ENCODE peak calls at places on chromosomes 1 and 21, in ten cellular contexts. N, P, Z, H, S, Q, J, T, M and V are unnamed samples.

GRCh38 chr21:38631171-38631570 is 132.9 kb upstream of the ERG start:
- DNase-seq in N (no peak), P (no peak), Z (no peak), H (no peak), S (peak), Q (no peak), J (no peak), T (no peak), M (no peak), V (no peak)

GRCh38 chr1:8083739-8084484 is 57.8 kb upstream of the ERRFI1 start:
- DNase-seq in N (no peak), P (no peak), Z (no peak), H (peak), S (no peak), Q (peak), J (peak), T (no peak), M (no peak), V (peak)

GRCh38 chr1:63705058-63705457 is 68.8 kb upstream of the ROR1 start:
- DNase-seq in N (no peak), P (no peak), Z (no peak), H (no peak), S (no peak), Q (no peak), J (no peak), T (no peak), M (no peak), V (no peak)

GRCh38 chr1:159040893-159041724 is 31.4 kb downstream of the IFI16 start:
- DNase-seq in N (no peak), P (no peak), Z (no peak), H (no peak), S (no peak), Q (no peak), J (no peak), T (no peak), M (no peak), V (no peak)

GRCh38 chr1:63902844-63903589 is 129.2 kb downstream of the ROR1 start:
- DNase-seq in N (no peak), P (no peak), Z (no peak), H (no peak), S (no peak), Q (no peak), J (no peak), T (no peak), M (no peak), V (no peak)

GRCh38 chr1:224528900-224529299 is 87.2 kb upstream of the CNIH3 start:
- DNase-seq in N (no peak), P (no peak), Z (no peak), H (peak), S (peak), Q (no peak), J (no peak), T (no peak), M (no peak), V (peak)

GRCh38 chr1:150507912-150508864 is at the start of gene ECM1:
- DNase-seq in N (no peak), P (no peak), Z (no peak), H (peak), S (peak), Q (no peak), J (no peak), T (no peak), M (no peak), V (peak)

GRCh38 chr1:77673030-77673429 is 9.4 kb downstream of the ZZZ3 start:
- DNase-seq in N (no peak), P (no peak), Z (no peak), H (no peak), S (no peak), Q (no peak), J (no peak), T (no peak), M (no peak), V (no peak)

GRCh38 chr1:20430355-20431290 is 55.4 kb downstream of the CAMK2N1 start:
- DNase-seq in N (peak), P (peak), Z (no peak), H (no peak), S (no peak), Q (peak), J (peak), T (peak), M (peak), V (no peak)

GRCh38 chr1:38217316-38217715 is 170.7 kb upstream of the POU3F1 start:
- DNase-seq in N (no peak), P (no peak), Z (no peak), H (no peak), S (no peak), Q (no peak), J (no peak), T (no peak), M (no peak), V (no peak)

GRCh38 chr1:45913183-45913924 is 109.9 kb downstream of the MAST2 start:
- DNase-seq in N (no peak), P (no peak), Z (no peak), H (peak), S (peak), Q (no peak), J (no peak), T (no peak), M (no peak), V (peak)

GRCh38 chr1:81142099-81142776 is 658.5 kb upstream of the ADGRL2 start:
- DNase-seq in N (no peak), P (no peak), Z (no peak), H (peak), S (peak), Q (no peak), J (no peak), T (no peak), M (no peak), V (peak)

GRCh38 chr1:24864409-24864808 is 65.7 kb downstream of the RUNX3 start:
- DNase-seq in N (no peak), P (no peak), Z (peak), H (no peak), S (no peak), Q (no peak), J (peak), T (no peak), M (no peak), V (no peak)

GRCh38 chr1:10755977-10756521 is 40.4 kb downstream of the CASZ1 start:
- DNase-seq in N (peak), P (no peak), Z (no peak), H (no peak), S (no peak), Q (no peak), J (peak), T (peak), M (no peak), V (no peak)

GRCh38 chr1:181936768-181937581 is 124.5 kb downstream of the ZNF648 start:
- DNase-seq in N (peak), P (peak), Z (no peak), H (peak), S (no peak), Q (peak), J (peak), T (no peak), M (peak), V (no peak)

GRCh38 chr1:17340358-17340757 is 31.6 kb upstream of the PADI6 start:
- DNase-seq in N (no peak), P (no peak), Z (no peak), H (peak), S (no peak), Q (no peak), J (no peak), T (no peak), M (no peak), V (no peak)

GRCh38 chr1:112869895-112870294 is 86.1 kb downstream of the SLC16A1 start:
- DNase-seq in N (no peak), P (no peak), Z (no peak), H (no peak), S (no peak), Q (no peak), J (no peak), T (no peak), M (no peak), V (no peak)

GRCh38 chr1:239765163-239765562 is 326.5 kb upstream of the FMN2 start:
- DNase-seq in N (no peak), P (no peak), Z (no peak), H (no peak), S (no peak), Q (no peak), J (no peak), T (no peak), M (no peak), V (no peak)

GRCh38 chr21:35294231-35294898 is 245.3 kb upstream of the RUNX1 start:
- DNase-seq in N (no peak), P (no peak), Z (no peak), H (peak), S (no peak), Q (no peak), J (no peak), T (no peak), M (no peak), V (no peak)

GRCh38 chr21:31566061-31566460 is 93.4 kb upstream of the SOD1 start:
- DNase-seq in N (no peak), P (no peak), Z (no peak), H (no peak), S (no peak), Q (no peak), J (no peak), T (no peak), M (no peak), V (no peak)
- TF ChIP-seq CTCF in N (no peak), P (peak), Z (peak), H (peak), S (no peak), Q (no peak), J (peak), T (no peak), M (peak), V (no peak)

DNA sequence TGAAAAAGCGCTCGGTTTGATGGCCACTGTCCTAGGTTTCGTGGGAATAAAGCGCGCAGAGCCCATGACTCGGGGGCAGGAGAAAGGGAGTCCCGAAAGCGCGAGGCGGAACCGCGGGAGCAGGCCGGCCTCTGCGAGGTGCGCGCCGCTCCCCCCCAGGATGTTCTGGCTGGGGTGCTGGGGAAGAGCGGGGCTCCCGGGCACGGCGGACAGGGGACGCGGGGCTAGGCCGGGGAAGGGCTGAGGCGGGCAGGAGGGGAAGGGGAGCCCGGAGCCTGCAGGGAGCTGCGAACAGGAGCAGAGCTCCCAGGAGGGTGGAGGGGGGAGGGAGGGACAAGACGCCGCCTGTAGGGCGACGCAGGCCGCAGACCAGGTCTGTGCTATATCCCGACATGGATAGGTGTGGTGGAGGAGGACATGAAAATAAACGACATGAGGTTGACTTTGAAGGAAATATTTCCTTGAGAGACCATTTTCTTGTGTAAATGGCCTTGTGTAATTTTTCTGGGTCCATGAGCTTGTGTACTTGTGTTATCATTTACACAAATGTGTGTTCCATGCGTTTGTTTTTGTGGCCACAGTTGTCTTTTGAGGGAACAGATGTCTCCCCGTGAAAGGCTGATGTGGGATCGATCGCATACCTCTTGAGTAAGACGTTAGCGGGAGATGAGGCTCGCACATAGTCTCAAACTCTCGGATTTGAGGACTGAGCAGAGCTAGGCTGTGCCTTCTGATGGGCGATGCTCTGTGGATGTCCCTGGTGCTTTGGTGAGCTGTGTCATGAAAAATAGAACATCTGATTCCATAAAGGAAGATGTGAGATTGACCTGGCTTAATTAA is 1.3 kb downstream of the PCNT start:
- DNase-seq in N (peak), P (peak), Z (no peak), H (peak), S (no peak), Q (peak), J (peak), T (peak), M (peak), V (peak)
- TF ChIP-seq CTCF in N (peak), P (no peak), Z (peak), H (peak), S (peak), Q (no peak), J (peak), T (no peak), M (peak), V (peak)

DNA sequence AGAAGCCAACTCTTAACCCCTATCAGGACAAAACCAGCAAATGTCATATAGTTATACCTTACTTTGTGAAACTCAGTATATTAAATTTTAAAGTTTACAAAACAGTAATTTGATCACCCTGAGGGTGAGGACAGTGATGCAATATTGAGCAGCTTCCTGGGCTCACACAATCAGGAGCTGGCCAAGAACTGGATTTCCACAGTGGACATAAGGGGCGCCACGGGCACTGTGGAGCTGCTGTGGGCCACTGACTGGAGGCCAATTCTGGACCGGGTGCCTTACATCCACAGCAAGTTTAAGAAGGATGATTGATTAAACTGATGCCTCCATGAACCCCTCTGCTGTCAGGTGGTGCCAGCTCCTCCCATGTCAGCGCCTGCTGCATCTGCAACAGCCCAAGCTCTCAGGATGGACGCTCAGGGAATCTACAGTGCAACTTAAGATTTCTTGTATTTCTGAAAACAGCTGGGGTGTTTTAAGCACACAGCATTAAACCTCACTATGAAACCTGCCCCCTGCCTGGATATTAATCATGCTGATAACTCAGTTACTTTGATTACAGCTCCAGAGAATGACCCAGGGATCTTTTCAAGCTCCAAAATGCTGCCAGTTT is 55.9 kb downstream of the TOR3A start:
- DNase-seq in N (no peak), P (no peak), Z (no peak), H (no peak), S (no peak), Q (no peak), J (no peak), T (no peak), M (no peak), V (no peak)
- TF ChIP-seq CTCF in N (no peak), P (no peak), Z (no peak), H (no peak), S (no peak), Q (no peak), J (no peak), T (no peak), M (no peak), V (no peak)

DNA sequence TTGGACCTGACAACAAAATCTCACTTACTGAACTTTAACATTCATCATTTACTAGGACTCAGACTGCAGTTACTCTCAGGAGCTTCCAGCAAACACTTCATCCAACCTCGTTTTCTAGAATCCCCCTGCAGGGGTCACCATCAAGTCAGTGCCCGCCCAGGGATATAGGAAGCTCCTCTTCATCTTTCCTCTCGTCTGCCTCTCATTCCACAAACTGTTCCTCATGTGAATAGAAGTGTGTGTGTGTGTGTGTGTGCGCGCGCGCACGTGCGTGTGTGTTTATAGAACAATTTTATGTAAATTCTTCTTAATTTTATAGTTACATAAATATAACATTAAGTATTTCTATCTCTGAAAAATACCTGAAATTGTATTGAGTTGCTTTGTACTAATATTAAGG is 21.8 kb upstream of the ABCD3 start:
- DNase-seq in N (no peak), P (peak), Z (no peak), H (no peak), S (no peak), Q (peak), J (no peak), T (no peak), M (no peak), V (no peak)
- TF ChIP-seq CTCF in N (no peak), P (peak), Z (no peak), H (no peak), S (peak), Q (no peak), J (peak), T (no peak), M (peak), V (peak)

DNA sequence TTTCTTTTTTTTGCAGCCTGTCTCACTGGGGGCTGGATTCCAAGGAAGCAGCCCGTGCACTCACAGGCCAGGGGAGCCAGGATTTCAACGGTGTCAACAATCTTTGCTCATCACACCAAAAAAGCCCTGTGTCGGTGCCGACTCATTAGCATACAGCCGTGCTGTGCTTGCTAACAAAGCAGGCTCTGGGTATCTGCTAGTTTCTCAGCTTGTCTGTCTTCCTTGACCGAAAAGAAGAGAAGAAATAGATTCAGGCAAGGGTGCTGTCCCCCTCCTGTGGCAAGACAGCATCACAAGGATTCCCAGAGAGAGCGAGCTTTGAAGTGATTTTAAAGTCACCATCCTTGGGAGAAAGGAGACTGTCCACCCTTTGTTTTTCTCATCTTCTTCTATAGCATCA is 214.7 kb downstream of the SDCCAG8 start:
- DNase-seq in N (no peak), P (no peak), Z (no peak), H (no peak), S (no peak), Q (no peak), J (peak), T (no peak), M (no peak), V (no peak)
- TF ChIP-seq CTCF in N (no peak), P (peak), Z (no peak), H (no peak), S (no peak), Q (no peak), J (peak), T (no peak), M (no peak), V (no peak)

GRCh38 chr1:925532-926421 is 2.1 kb downstream of the SAMD11 start:
- DNase-seq in N (no peak), P (no peak), Z (no peak), H (no peak), S (no peak), Q (no peak), J (peak), T (no peak), M (no peak), V (peak)
- TF ChIP-seq CTCF in N (no peak), P (no peak), Z (peak), H (no peak), S (no peak), Q (no peak), J (peak), T (no peak), M (no peak), V (no peak)

GRCh38 chr1:98410082-98410481 is 251.4 kb upstream of the SNX7 start:
- DNase-seq in N (no peak), P (no peak), Z (no peak), H (no peak), S (no peak), Q (no peak), J (no peak), T (no peak), M (no peak), V (no peak)

GRCh38 chr1:98403981-98404380 is 257.5 kb upstream of the SNX7 start:
- DNase-seq in N (no peak), P (no peak), Z (no peak), H (no peak), S (no peak), Q (no peak), J (no peak), T (no peak), M (no peak), V (no peak)

GRCh38 chr1:98405581-98406059 is 255.9 kb upstream of the SNX7 start:
- DNase-seq in N (peak), P (no peak), Z (no peak), H (peak), S (no peak), Q (no peak), J (no peak), T (no peak), M (no peak), V (no peak)

GRCh38 chr1:98402860-98403259 is 258.7 kb upstream of the SNX7 start:
- DNase-seq in N (no peak), P (no peak), Z (no peak), H (no peak), S (no peak), Q (no peak), J (no peak), T (no peak), M (no peak), V (no peak)

DNA sequence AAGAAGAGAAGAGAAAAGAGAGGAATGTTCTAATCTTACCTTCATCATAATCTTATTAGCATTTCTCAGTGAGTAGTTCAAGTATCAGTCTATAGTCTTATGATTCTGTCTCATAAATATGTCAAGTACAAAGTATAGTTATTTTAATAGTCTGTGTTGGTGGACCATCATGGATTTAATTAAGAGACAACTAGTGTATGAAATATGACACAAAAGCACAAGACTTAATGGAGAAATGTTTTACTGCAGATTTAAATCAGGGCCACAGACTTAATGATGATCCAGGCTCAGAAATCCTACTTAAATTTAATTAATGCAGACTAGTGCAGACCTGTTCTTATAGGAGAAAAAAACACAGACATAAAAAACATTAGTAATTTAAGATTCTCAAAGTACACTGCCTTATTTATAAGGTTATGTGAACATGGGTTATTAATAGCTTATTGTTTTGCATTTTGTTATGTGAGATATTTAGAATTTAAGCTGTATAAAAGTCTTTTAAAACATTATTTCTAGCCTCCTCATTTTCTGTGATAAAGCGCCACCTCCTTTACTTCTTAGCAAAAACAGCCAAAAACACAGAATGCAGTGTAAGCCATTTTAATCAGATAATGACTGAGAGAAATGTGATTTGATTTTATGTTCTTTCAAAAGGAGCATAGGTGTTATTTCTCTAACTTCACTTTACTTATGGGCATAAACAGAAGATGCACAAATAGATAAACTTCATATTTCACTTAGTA is 255.0 kb upstream of the SNX7 start:
- DNase-seq in N (no peak), P (no peak), Z (no peak), H (no peak), S (no peak), Q (no peak), J (no peak), T (no peak), M (no peak), V (no peak)
- TF ChIP-seq CTCF in N (no peak), P (no peak), Z (peak), H (peak), S (no peak), Q (no peak), J (no peak), T (no peak), M (no peak), V (no peak)